ENCODE peak calls at places on chromosomes 1 and 21, in five cellular contexts. I is HepG2, P is spleen, U is cardiac muscle cell, T is lung. J is an unnamed sample.

GRCh38 chr1:86762336-86762735 is 58.0 kb downstream of the SH3GLB1 start:
- DNase-seq in I (no peak), T (no peak), P (no peak), U (no peak), J (peak; percentile 30)

GRCh38 chr1:200707116-200707515 is 31.6 kb upstream of the CAMSAP2 start:
- DNase-seq in P (no peak), T (no peak), U (no peak), I (no peak), J (no peak)

GRCh38 chr1:203453616-203454015 is 22.0 kb upstream of the PRELP start:
- DNase-seq in T (no peak), P (no peak), I (no peak), U (no peak), J (no peak)

GRCh38 chr1:156706647-156707008 is 1.2 kb upstream of the CRABP2 start:
- DNase-seq in T (no peak), U (peak; percentile 83), P (peak; percentile 76), I (no peak), J (no peak)

GRCh38 chr1:222392571-222392970 is 155.3 kb downstream of the HHIPL2 start:
- DNase-seq in P (no peak), T (no peak), U (no peak), I (no peak), J (no peak)

GRCh38 chr1:210477328-210477924 is 148.7 kb downstream of the HHAT start:
- DNase-seq in U (no peak), T (no peak), I (no peak), P (no peak), J (no peak)

GRCh38 chr1:227947425-227947677 is 381 bp downstream of the WNT9A start:
- DNase-seq in P (peak; percentile 74), I (no peak), T (no peak), U (no peak), J (no peak)

GRCh38 chr1:236480758-236481436 is 42.9 kb upstream of the LGALS8 start:
- DNase-seq in P (no peak), T (no peak), U (no peak), I (peak; percentile 13), J (peak; percentile 51)

GRCh38 chr1:209751627-209752231 is 4.1 kb upstream of the TRAF3IP3 start:
- DNase-seq in P (no peak), I (no peak), T (no peak), U (no peak), J (no peak)

GRCh38 chr1:226979517-226980121 is 39.5 kb downstream of the COQ8A start:
- DNase-seq in I (no peak), T (no peak), P (peak; percentile 72), U (no peak), J (no peak)

GRCh38 chr1:25148673-25149300 is 83.5 kb downstream of the SYF2 start:
- DNase-seq in I (peak; percentile 27), U (peak; percentile 14), P (no peak), T (no peak), J (peak; percentile 54)

GRCh38 chr21:23016617-23017016 is 2018.4 kb downstream of the NCAM2 start:
- DNase-seq in I (no peak), U (no peak), P (no peak), T (no peak), J (no peak)

GRCh38 chr1:2828586-2829250 is 27.2 kb upstream of the TTC34 start:
- DNase-seq in U (no peak), I (no peak), P (no peak), T (no peak), J (no peak)

GRCh38 chr1:24926596-24927249 is 3.4 kb downstream of the RUNX3 start:
- DNase-seq in U (peak; percentile 29), T (no peak), P (no peak), I (no peak), J (no peak)

GRCh38 chr21:19245188-19245580 is 841.6 kb upstream of the TMPRSS15 start:
- DNase-seq in I (no peak), T (no peak), U (no peak), P (peak; percentile 52), J (no peak)

GRCh38 chr1:70364439-70364838 is 9.9 kb upstream of the ANKRD13C start:
- DNase-seq in I (no peak), T (no peak), P (no peak), U (no peak), J (no peak)

GRCh38 chr1:201468501-201468843 is 516 bp downstream of the PHLDA3 start:
- DNase-seq in T (no peak), P (no peak), U (peak; percentile 50), I (no peak), J (no peak)

GRCh38 chr1:107570768-107571167 is 394.2 kb downstream of the VAV3 start:
- DNase-seq in U (peak; percentile 6), P (peak; percentile 63), T (no peak), I (no peak), J (no peak)

GRCh38 chr1:41173651-41174050 is 68.5 kb downstream of the SCMH1 start:
- DNase-seq in I (no peak), T (no peak), U (no peak), P (no peak), J (no peak)

GRCh38 chr1:68278221-68278620 is 45.9 kb upstream of the WLS start:
- DNase-seq in I (no peak), P (no peak), U (no peak), T (no peak), J (no peak)

GRCh38 chr1:65527672-65528071 is 107.2 kb downstream of the LEPR start:
- DNase-seq in T (no peak), P (no peak), U (peak; percentile 27), I (no peak), J (no peak)

GRCh38 chr1:42142894-42143675 is 10.1 kb upstream of the GUCA2B start:
- DNase-seq in U (no peak), I (no peak), P (no peak), T (peak; percentile 68), J (no peak)

GRCh38 chr1:25109527-25109926 is 122.8 kb downstream of the SYF2 start:
- DNase-seq in U (no peak), P (no peak), T (no peak), I (no peak), J (no peak)

GRCh38 chr1:95084317-95085176 is 11.8 kb upstream of the ALG14 start:
- DNase-seq in I (peak; percentile 80), U (no peak), P (no peak), T (no peak), J (peak; percentile 40)

GRCh38 chr21:34553199-34553952 is 41.4 kb upstream of the KCNE1 start:
- DNase-seq in U (peak; percentile 75), T (no peak), P (no peak), I (no peak), J (no peak)

DNA sequence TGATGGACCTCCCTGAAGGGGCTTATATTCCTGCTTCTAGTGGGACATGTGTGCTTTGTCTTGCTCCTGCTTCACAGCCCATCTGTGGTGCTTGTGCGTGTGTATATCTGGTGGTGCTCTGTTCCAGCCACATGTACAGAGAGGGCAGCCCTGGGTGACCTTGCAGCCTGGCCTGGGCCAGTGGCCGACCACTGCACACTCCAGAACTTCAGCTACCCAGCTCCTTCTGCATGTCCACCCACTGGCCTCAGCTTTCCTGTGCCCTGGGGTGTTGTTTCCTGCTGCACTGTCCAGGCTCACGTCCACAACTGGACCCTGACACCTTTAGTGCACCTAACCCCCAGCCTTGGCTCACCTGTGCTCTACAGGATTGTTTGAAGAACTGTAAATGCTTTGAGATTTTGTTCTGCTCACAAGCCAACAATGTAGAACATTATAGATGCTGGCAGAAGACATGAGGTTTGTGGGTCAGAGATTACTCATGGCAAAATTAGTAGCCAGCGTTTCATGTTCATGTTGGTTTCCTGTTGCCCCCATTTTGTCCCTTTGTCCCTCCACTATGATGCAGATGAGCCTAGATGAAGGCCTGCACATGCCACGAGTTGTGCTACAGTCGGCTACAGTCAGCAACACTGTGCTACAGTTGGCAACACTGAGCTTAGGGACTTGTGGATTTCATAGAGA is 5.3 kb upstream of the S100B start:
- DNase-seq in U (no peak), T (no peak), P (no peak), I (no peak), J (no peak)
- H3K27ac ChIP-seq in U (no peak overlapping the region), T (no peak overlapping the region), P (no peak overlapping the region), I (no peak overlapping the region), J (no peak overlapping the region)

GRCh38 chr1:211735208-211736170 is 60.1 kb upstream of the NEK2 start:
- DNase-seq in T (peak; percentile 52), P (no peak), I (peak; percentile 17), U (peak; percentile 84), J (peak; percentile 84)
- H3K27ac ChIP-seq in T (no peak overlapping the region), P (no peak overlapping the region), I (no peak overlapping the region), U (no peak overlapping the region), J (no peak overlapping the region)

GRCh38 chr1:1281533-1282321 is 1.5 kb downstream of the SCNN1D start:
- DNase-seq in P (no peak), U (peak; percentile 38), I (peak; percentile 67), T (peak; percentile 62), J (peak; percentile 98)

GRCh38 chr1:1278620-1279019 is 1.6 kb upstream of the SCNN1D start:
- DNase-seq in U (no peak), I (no peak), P (no peak), T (no peak), J (peak; percentile 59)

GRCh38 chr1:1279028-1279427 is 1.2 kb upstream of the SCNN1D start:
- DNase-seq in U (no peak), T (no peak), I (no peak), P (no peak), J (no peak)

GRCh38 chr1:1282998-1283397 is 2.8 kb downstream of the SCNN1D start:
- DNase-seq in U (no peak), P (no peak), I (no peak), T (no peak), J (no peak)

DNA sequence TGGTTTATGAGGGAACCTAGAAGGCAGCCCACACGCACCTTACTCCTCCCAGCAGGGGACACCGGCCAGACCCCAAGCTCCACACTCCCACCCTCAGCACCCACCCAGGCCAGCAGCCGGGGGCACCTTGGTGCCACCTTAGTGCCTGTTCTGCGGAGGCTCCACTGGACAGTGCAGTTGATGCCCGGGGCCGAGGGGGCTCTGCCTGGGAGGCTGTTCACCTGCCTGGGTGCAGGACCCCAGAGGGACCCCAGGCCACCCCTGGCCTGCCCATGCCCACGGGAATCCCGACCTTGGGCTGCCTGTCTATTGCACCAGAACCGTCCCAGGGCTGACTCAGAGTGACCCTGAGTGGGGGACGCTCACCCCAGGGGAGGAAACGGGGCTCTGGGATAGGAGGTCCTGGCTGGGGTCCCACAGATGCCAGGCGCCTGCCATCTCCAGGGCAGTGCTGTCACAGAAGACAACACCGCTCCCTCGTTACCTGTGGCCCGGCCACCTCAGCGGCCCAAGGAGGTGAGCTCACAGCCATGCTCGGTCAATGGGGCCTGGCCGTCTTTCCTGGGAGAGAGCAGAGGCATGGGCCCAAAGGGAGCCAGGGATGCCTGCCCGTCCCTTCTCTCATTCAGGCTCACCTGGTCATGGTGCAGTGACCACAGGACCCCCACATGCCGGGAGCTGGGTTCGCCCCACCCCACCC is 696 bp downstream of the SCNN1D start:
- DNase-seq in U (no peak), P (peak; percentile 71), T (no peak), I (no peak), J (no peak)
- H3K27ac ChIP-seq in U (no peak overlapping the region), P (no peak overlapping the region), T (no peak overlapping the region), I (peak overlapping the region; percentile 73), J (peak overlapping the region; percentile 97)

GRCh38 chr1:46556822-46557221 is 5.4 kb upstream of the KNCN start:
- DNase-seq in U (peak; percentile 47), I (no peak), T (no peak), P (no peak), J (peak; percentile 72)
- H3K27ac ChIP-seq in U (no peak overlapping the region), I (no peak overlapping the region), T (no peak overlapping the region), P (no peak overlapping the region), J (no peak overlapping the region)

GRCh38 chr1:186189156-186189555 is 185.9 kb downstream of the TPR start:
- DNase-seq in U (no peak), P (no peak), I (no peak), T (no peak), J (no peak)
- H3K27ac ChIP-seq in U (no peak overlapping the region), P (no peak overlapping the region), I (no peak overlapping the region), T (no peak overlapping the region), J (no peak overlapping the region)

J was measured in small intestine.